ENCODE peak calls at places on chromosomes 4 and X, in six cellular contexts. One of them, this sample, is unnamed.

GRCh38 chr4:26163425-26164362 is 157.1 kb upstream of the RBPJ start:
- DNase-seq in upper lobe of right lung: no peak
- DNase-seq in CD8-positive, alpha-beta memory T cell: no peak
- DNase-seq in astrocyte: no peak
- DNase-seq in suprapubic skin: no peak
- DNase-seq in cardiac muscle cell: no peak
- DNase-seq in this sample: no peak

GRCh38 chr4:72376901-72377300 is 192.1 kb downstream of the ADAMTS3 start:
- DNase-seq in upper lobe of right lung: no peak
- DNase-seq in suprapubic skin: no peak
- DNase-seq in CD8-positive, alpha-beta memory T cell: no peak
- DNase-seq in astrocyte: no peak
- DNase-seq in cardiac muscle cell: no peak
- DNase-seq in this sample: no peak

GRCh38 chr4:153257151-153257620 is 52.9 kb downstream of the TRIM2 start:
- DNase-seq in suprapubic skin: no peak
- DNase-seq in astrocyte: peak; percentile 73
- DNase-seq in upper lobe of right lung: no peak
- DNase-seq in CD8-positive, alpha-beta memory T cell: no peak
- DNase-seq in cardiac muscle cell: peak; percentile 66
- DNase-seq in this sample: no peak

GRCh38 chr4:55545681-55546632 is 752 bp downstream of the CLOCK start:
- DNase-seq in suprapubic skin: peak; percentile 84
- DNase-seq in CD8-positive, alpha-beta memory T cell: peak; percentile 58
- DNase-seq in astrocyte: peak; percentile 41
- DNase-seq in upper lobe of right lung: peak; percentile 93
- DNase-seq in cardiac muscle cell: peak; percentile 79
- DNase-seq in this sample: peak; percentile 64

GRCh38 chr4:186216465-186217024 is 10.8 kb upstream of the KLKB1 start:
- DNase-seq in CD8-positive, alpha-beta memory T cell: no peak
- DNase-seq in upper lobe of right lung: no peak
- DNase-seq in cardiac muscle cell: peak; percentile 4
- DNase-seq in suprapubic skin: no peak
- DNase-seq in astrocyte: no peak
- DNase-seq in this sample: no peak

GRCh38 chr4:159221280-159221679 is 118.4 kb downstream of the RAPGEF2 start:
- DNase-seq in CD8-positive, alpha-beta memory T cell: no peak
- DNase-seq in astrocyte: no peak
- DNase-seq in cardiac muscle cell: no peak
- DNase-seq in suprapubic skin: no peak
- DNase-seq in upper lobe of right lung: no peak
- DNase-seq in this sample: no peak

GRCh38 chr4:48752256-48752655 is 27.8 kb downstream of the FRYL start:
- DNase-seq in upper lobe of right lung: no peak
- DNase-seq in CD8-positive, alpha-beta memory T cell: no peak
- DNase-seq in astrocyte: no peak
- DNase-seq in suprapubic skin: no peak
- DNase-seq in cardiac muscle cell: no peak
- DNase-seq in this sample: no peak

GRCh38 chr4:147057631-147057980 is 111.9 kb upstream of the TTC29 start:
- DNase-seq in cardiac muscle cell: peak; percentile 62
- DNase-seq in CD8-positive, alpha-beta memory T cell: no peak
- DNase-seq in upper lobe of right lung: no peak
- DNase-seq in suprapubic skin: no peak
- DNase-seq in astrocyte: peak; percentile 41
- DNase-seq in this sample: no peak

GRCh38 chr4:150385606-150386005 is 196.3 kb upstream of the MAB21L2 start:
- DNase-seq in CD8-positive, alpha-beta memory T cell: no peak
- DNase-seq in suprapubic skin: no peak
- DNase-seq in cardiac muscle cell: peak; percentile 98
- DNase-seq in astrocyte: peak; percentile 90
- DNase-seq in upper lobe of right lung: no peak
- DNase-seq in this sample: no peak

GRCh38 chr4:93384211-93384610 is 444.3 kb upstream of the ATOH1 start:
- DNase-seq in cardiac muscle cell: no peak
- DNase-seq in upper lobe of right lung: no peak
- DNase-seq in astrocyte: no peak
- DNase-seq in suprapubic skin: no peak
- DNase-seq in CD8-positive, alpha-beta memory T cell: no peak
- DNase-seq in this sample: no peak

GRCh38 chr4:122894802-122895201 is 27.6 kb downstream of the NUDT6 start:
- DNase-seq in cardiac muscle cell: no peak
- DNase-seq in CD8-positive, alpha-beta memory T cell: no peak
- DNase-seq in upper lobe of right lung: no peak
- DNase-seq in suprapubic skin: no peak
- DNase-seq in astrocyte: no peak
- DNase-seq in this sample: no peak

GRCh38 chrX:20218809-20219505 is 47.8 kb downstream of the RPS6KA3 start:
- DNase-seq in astrocyte: no peak
- DNase-seq in CD8-positive, alpha-beta memory T cell: no peak
- DNase-seq in suprapubic skin: no peak
- DNase-seq in cardiac muscle cell: peak; percentile 30
- DNase-seq in upper lobe of right lung: no peak
- DNase-seq in this sample: no peak

GRCh38 chr4:106502106-106502699 is 133.6 kb upstream of the GIMD1 start:
- DNase-seq in astrocyte: peak; percentile 22
- DNase-seq in CD8-positive, alpha-beta memory T cell: no peak
- DNase-seq in suprapubic skin: no peak
- DNase-seq in cardiac muscle cell: peak; percentile 71
- DNase-seq in upper lobe of right lung: peak; percentile 73
- DNase-seq in this sample: no peak

GRCh38 chr4:158835456-158836369 is 66.9 kb downstream of the FNIP2 start:
- DNase-seq in astrocyte: no peak
- DNase-seq in CD8-positive, alpha-beta memory T cell: no peak
- DNase-seq in suprapubic skin: no peak
- DNase-seq in upper lobe of right lung: no peak
- DNase-seq in cardiac muscle cell: no peak
- DNase-seq in this sample: no peak

GRCh38 chr4:99361268-99361922 is 8.8 kb upstream of the ADH1C start:
- DNase-seq in CD8-positive, alpha-beta memory T cell: no peak
- DNase-seq in upper lobe of right lung: no peak
- DNase-seq in cardiac muscle cell: no peak
- DNase-seq in astrocyte: no peak
- DNase-seq in suprapubic skin: no peak
- DNase-seq in this sample: no peak

GRCh38 chr4:94698187-94698586 is 59.6 kb upstream of the BMPR1B start:
- DNase-seq in upper lobe of right lung: no peak
- DNase-seq in suprapubic skin: no peak
- DNase-seq in astrocyte: no peak
- DNase-seq in cardiac muscle cell: no peak
- DNase-seq in CD8-positive, alpha-beta memory T cell: no peak
- DNase-seq in this sample: no peak

GRCh38 chrX:14718403-14718802 is 154.5 kb downstream of the FANCB start:
- DNase-seq in suprapubic skin: no peak
- DNase-seq in upper lobe of right lung: no peak
- DNase-seq in CD8-positive, alpha-beta memory T cell: no peak
- DNase-seq in cardiac muscle cell: no peak
- DNase-seq in astrocyte: peak; percentile 12
- DNase-seq in this sample: no peak

GRCh38 chrX:118615141-118615540 is 112.3 kb upstream of the IL13RA1 start:
- DNase-seq in CD8-positive, alpha-beta memory T cell: no peak
- DNase-seq in astrocyte: no peak
- DNase-seq in suprapubic skin: no peak
- DNase-seq in cardiac muscle cell: no peak
- DNase-seq in upper lobe of right lung: no peak
- DNase-seq in this sample: no peak

GRCh38 chr4:17577660-17578481 is 873 bp downstream of the LAP3 start:
- DNase-seq in upper lobe of right lung: peak; percentile 79
- DNase-seq in suprapubic skin: peak; percentile 79
- DNase-seq in astrocyte: peak; percentile 2
- DNase-seq in cardiac muscle cell: peak; percentile 33
- DNase-seq in CD8-positive, alpha-beta memory T cell: no peak
- DNase-seq in this sample: no peak

GRCh38 chr4:185624248-185624568 is 88.9 kb upstream of the PDLIM3 start:
- DNase-seq in upper lobe of right lung: no peak
- DNase-seq in cardiac muscle cell: no peak
- DNase-seq in CD8-positive, alpha-beta memory T cell: no peak
- DNase-seq in suprapubic skin: no peak
- DNase-seq in astrocyte: no peak
- DNase-seq in this sample: no peak

GRCh38 chrX:152735860-152736511 is 2.4 kb downstream of the MAGEA12 start:
- DNase-seq in upper lobe of right lung: no peak
- DNase-seq in CD8-positive, alpha-beta memory T cell: no peak
- DNase-seq in cardiac muscle cell: no peak
- DNase-seq in suprapubic skin: peak; percentile 31
- DNase-seq in astrocyte: no peak
- DNase-seq in this sample: no peak

GRCh38 chr4:139175647-139176298 is 1.2 kb downstream of the ELF2 start:
- DNase-seq in astrocyte: no peak
- DNase-seq in upper lobe of right lung: no peak
- DNase-seq in CD8-positive, alpha-beta memory T cell: no peak
- DNase-seq in cardiac muscle cell: no peak
- DNase-seq in suprapubic skin: no peak
- DNase-seq in this sample: no peak

GRCh38 chr4:80036949-80037348 is 36.1 kb downstream of the ANTXR2 start:
- DNase-seq in upper lobe of right lung: no peak
- DNase-seq in astrocyte: peak; percentile 73
- DNase-seq in suprapubic skin: no peak
- DNase-seq in CD8-positive, alpha-beta memory T cell: no peak
- DNase-seq in cardiac muscle cell: peak; percentile 97
- DNase-seq in this sample: no peak

GRCh38 chr4:120870279-120870673 is 52.2 kb downstream of the PRDM5 start:
- DNase-seq in astrocyte: no peak
- DNase-seq in upper lobe of right lung: no peak
- DNase-seq in CD8-positive, alpha-beta memory T cell: no peak
- DNase-seq in suprapubic skin: no peak
- DNase-seq in cardiac muscle cell: no peak
- DNase-seq in this sample: no peak

GRCh38 chr4:176309772-176310171 is 10.0 kb upstream of the SPCS3 start:
- DNase-seq in suprapubic skin: no peak
- DNase-seq in cardiac muscle cell: no peak
- DNase-seq in CD8-positive, alpha-beta memory T cell: no peak
- DNase-seq in astrocyte: no peak
- DNase-seq in upper lobe of right lung: no peak
- DNase-seq in this sample: no peak

GRCh38 chr4:302381-302780 is 2.9 kb downstream of the ZNF732 start:
- DNase-seq in suprapubic skin: no peak
- DNase-seq in astrocyte: no peak
- DNase-seq in cardiac muscle cell: no peak
- DNase-seq in upper lobe of right lung: no peak
- DNase-seq in CD8-positive, alpha-beta memory T cell: no peak
- DNase-seq in this sample: no peak
- H3K9me3 ChIP-seq in suprapubic skin: no peaks in the 10 kb centered on the region
- H3K9me3 ChIP-seq in astrocyte: peaks cover 8% of the 10 kb centered on the region
- H3K9me3 ChIP-seq in cardiac muscle cell: no peaks in the 10 kb centered on the region
- H3K9me3 ChIP-seq in upper lobe of right lung: no peaks in the 10 kb centered on the region
- H3K9me3 ChIP-seq in CD8-positive, alpha-beta memory T cell: no peaks in the 10 kb centered on the region
- H3K9me3 ChIP-seq in this sample: no peaks in the 10 kb centered on the region

DNA sequence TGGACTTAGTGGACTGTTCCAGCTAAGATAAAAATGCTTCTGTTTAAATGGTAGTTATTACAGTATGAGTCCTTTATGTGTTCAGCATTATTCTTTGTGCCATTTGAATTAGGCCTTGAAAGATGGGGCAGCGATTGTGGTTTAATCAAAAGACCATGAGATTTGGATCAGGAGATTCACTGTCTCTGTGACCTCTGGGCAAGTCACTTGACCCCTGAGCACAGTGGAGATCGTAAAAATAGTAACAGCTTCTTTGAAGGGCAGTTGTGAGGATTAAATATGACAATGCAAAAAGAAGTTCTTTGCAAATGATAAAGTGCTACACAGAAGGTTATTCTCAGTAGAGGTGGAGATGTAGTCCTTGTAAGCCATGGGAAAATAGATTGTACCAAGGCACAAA is 10.8 kb downstream of the CXCR3 start:
- DNase-seq in suprapubic skin: no peak
- DNase-seq in CD8-positive, alpha-beta memory T cell: no peak
- DNase-seq in cardiac muscle cell: no peak
- DNase-seq in astrocyte: no peak
- DNase-seq in upper lobe of right lung: no peak
- DNase-seq in this sample: no peak
- H3K9me3 ChIP-seq in suprapubic skin: no peaks in the 10 kb centered on the region
- H3K9me3 ChIP-seq in CD8-positive, alpha-beta memory T cell: no peaks in the 10 kb centered on the region
- H3K9me3 ChIP-seq in cardiac muscle cell: no peaks in the 10 kb centered on the region
- H3K9me3 ChIP-seq in astrocyte: no peaks in the 10 kb centered on the region
- H3K9me3 ChIP-seq in upper lobe of right lung: no peaks in the 10 kb centered on the region
- H3K9me3 ChIP-seq in this sample: peaks cover 6% of the 10 kb centered on the region

GRCh38 chrX:110034036-110034435 is 31.1 kb downstream of the TMEM164 start:
- DNase-seq in CD8-positive, alpha-beta memory T cell: no peak
- DNase-seq in upper lobe of right lung: no peak
- DNase-seq in astrocyte: no peak
- DNase-seq in suprapubic skin: no peak
- DNase-seq in cardiac muscle cell: no peak
- DNase-seq in this sample: no peak

GRCh38 chrX:110036162-110037033 is 33.5 kb downstream of the TMEM164 start:
- DNase-seq in cardiac muscle cell: no peak
- DNase-seq in CD8-positive, alpha-beta memory T cell: no peak
- DNase-seq in astrocyte: no peak
- DNase-seq in upper lobe of right lung: no peak
- DNase-seq in suprapubic skin: no peak
- DNase-seq in this sample: no peak

GRCh38 chrX:110038900-110039299 is 36.0 kb downstream of the TMEM164 start:
- DNase-seq in CD8-positive, alpha-beta memory T cell: no peak
- DNase-seq in upper lobe of right lung: no peak
- DNase-seq in astrocyte: no peak
- DNase-seq in suprapubic skin: no peak
- DNase-seq in cardiac muscle cell: no peak
- DNase-seq in this sample: no peak

GRCh38 chrX:110032534-110033161 is 29.7 kb downstream of the TMEM164 start:
- DNase-seq in suprapubic skin: no peak
- DNase-seq in upper lobe of right lung: no peak
- DNase-seq in cardiac muscle cell: no peak
- DNase-seq in astrocyte: no peak
- DNase-seq in CD8-positive, alpha-beta memory T cell: no peak
- DNase-seq in this sample: no peak

DNA sequence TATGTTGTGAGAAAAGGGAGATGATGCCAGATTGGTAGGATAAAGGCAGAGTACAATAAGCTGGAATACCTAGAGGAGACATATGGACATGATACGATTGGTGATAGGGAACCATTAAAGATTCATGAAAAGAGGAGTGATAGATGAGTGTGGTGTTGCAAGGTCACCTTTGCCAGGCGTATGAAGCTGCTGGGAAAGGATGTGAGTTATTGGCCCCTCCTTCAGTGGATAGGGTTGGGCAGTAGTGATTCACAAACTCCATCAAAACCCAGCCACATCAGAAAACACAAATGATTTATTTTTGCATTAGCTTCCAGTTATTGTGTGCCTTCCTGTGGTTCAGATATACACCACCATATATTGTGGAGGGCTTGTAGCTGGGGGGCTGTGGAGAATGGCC is 34.3 kb downstream of the TMEM164 start:
- DNase-seq in suprapubic skin: no peak
- DNase-seq in CD8-positive, alpha-beta memory T cell: no peak
- DNase-seq in astrocyte: no peak
- DNase-seq in cardiac muscle cell: no peak
- DNase-seq in upper lobe of right lung: no peak
- DNase-seq in this sample: no peak
- H3K9me3 ChIP-seq in suprapubic skin: no peaks in the 10 kb centered on the region
- H3K9me3 ChIP-seq in CD8-positive, alpha-beta memory T cell: no peaks in the 10 kb centered on the region
- H3K9me3 ChIP-seq in astrocyte: no peaks in the 10 kb centered on the region
- H3K9me3 ChIP-seq in cardiac muscle cell: no peaks in the 10 kb centered on the region
- H3K9me3 ChIP-seq in upper lobe of right lung: no peaks in the 10 kb centered on the region
- H3K9me3 ChIP-seq in this sample: no peaks in the 10 kb centered on the region

DNA sequence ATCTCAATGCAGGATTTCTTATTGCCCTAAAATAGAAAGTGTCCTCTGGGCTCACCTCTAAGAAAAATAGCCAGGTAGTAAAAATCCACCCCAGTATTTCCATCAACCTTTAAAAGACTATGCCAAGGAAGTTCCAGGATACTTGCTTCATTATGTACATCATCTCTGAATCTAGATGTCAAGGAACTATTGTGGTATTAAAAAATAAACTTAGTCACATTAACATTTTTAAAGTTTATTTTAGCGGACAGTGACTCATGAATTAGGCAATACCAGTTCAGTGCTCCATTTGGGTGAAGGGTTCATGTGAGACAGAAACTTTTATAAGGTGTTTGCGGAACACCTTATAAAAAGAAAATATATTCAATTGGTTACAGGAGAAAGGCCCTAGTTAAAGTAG is 209.2 kb downstream of the ADAM29 start:
- DNase-seq in suprapubic skin: no peak
- DNase-seq in astrocyte: peak; percentile 33
- DNase-seq in upper lobe of right lung: no peak
- DNase-seq in cardiac muscle cell: no peak
- DNase-seq in CD8-positive, alpha-beta memory T cell: no peak
- DNase-seq in this sample: no peak
- H3K9me3 ChIP-seq in suprapubic skin: peaks cover 14% of the 10 kb centered on the region
- H3K9me3 ChIP-seq in astrocyte: no peaks in the 10 kb centered on the region
- H3K9me3 ChIP-seq in upper lobe of right lung: peaks cover 2% of the 10 kb centered on the region
- H3K9me3 ChIP-seq in cardiac muscle cell: no peaks in the 10 kb centered on the region
- H3K9me3 ChIP-seq in CD8-positive, alpha-beta memory T cell: no peaks in the 10 kb centered on the region
- H3K9me3 ChIP-seq in this sample: no peaks in the 10 kb centered on the region

This sample was measured in T-helper 17 cell.